ENCODE peak calls at places on chromosomes 16 and 17, in four cellular contexts. Y, T, F and E are unnamed samples.

GRCh38 chr17:18129041-18129502 is 20.5 kb downstream of the MYO15A start:
- DNase-seq in Y (peak; percentile 68), T (no peak), F (no peak), E (no peak)

GRCh38 chr17:7857724-7858486 is at the start of gene CYB5D1:
- DNase-seq in Y (peak; percentile 93), T (peak; percentile 93), F (peak; percentile 96), E (no peak)

GRCh38 chr16:10027553-10027952 is 154.7 kb downstream of the GRIN2A start:
- DNase-seq in Y (no peak), T (no peak), F (no peak), E (no peak)

GRCh38 chr17:39132192-39132600 is 19.2 kb downstream of the PLXDC1 start:
- DNase-seq in Y (peak; percentile 86), T (no peak), F (peak; percentile 76), E (no peak)

GRCh38 chr17:19018600-19018950 is 14.0 kb upstream of the FAM83G start:
- DNase-seq in Y (no peak), T (no peak), F (no peak), E (no peak)

GRCh38 chr17:17073006-17073626 is 30.9 kb downstream of the MPRIP start:
- DNase-seq in Y (no peak), T (no peak), F (no peak), E (no peak)

GRCh38 chr17:39740357-39741111 is 2.8 kb downstream of the GRB7 start:
- DNase-seq in Y (peak; percentile 45), T (peak; percentile 96), F (peak; percentile 96), E (peak; percentile 79)

GRCh38 chr16:59586331-59586730 is 852.2 kb upstream of the GOT2 start:
- DNase-seq in Y (no peak), T (no peak), F (no peak), E (no peak)

GRCh38 chr16:48393843-48394703 is 8.9 kb upstream of the SIAH1 start:
- DNase-seq in Y (peak; percentile 88), T (no peak), F (no peak), E (no peak)

GRCh38 chr17:50498021-50498874 is 10.0 kb upstream of the MYCBPAP start:
- DNase-seq in Y (no peak), T (no peak), F (no peak), E (no peak)

GRCh38 chr16:4746991-4747574 is 12.7 kb downstream of the DNAAF8 start:
- DNase-seq in Y (no peak), T (no peak), F (no peak), E (no peak)

GRCh38 chr16:85699628-85700027 is 10.9 kb upstream of the GINS2 start:
- DNase-seq in Y (peak; percentile 75), T (no peak), F (peak; percentile 47), E (no peak)

GRCh38 chr17:72466199-72466598 is 345.4 kb downstream of the SOX9 start:
- DNase-seq in Y (peak; percentile 88), T (no peak), F (no peak), E (no peak)

GRCh38 chr17:57366177-57366557 is 109.8 kb downstream of the MSI2 start:
- DNase-seq in Y (no peak), T (no peak), F (no peak), E (no peak)

GRCh38 chr17:339193-340061 is 13.2 kb downstream of the RPH3AL start:
- DNase-seq in Y (no peak), T (peak; percentile 35), F (no peak), E (no peak)

GRCh38 chr17:69672924-69673323 is 258.4 kb downstream of the MAP2K6 start:
- DNase-seq in Y (peak; percentile 87), T (no peak), F (peak; percentile 54), E (no peak)

GRCh38 chr17:61247438-61247837 is 152.2 kb upstream of the TBX2 start:
- DNase-seq in Y (peak; percentile 82), T (no peak), F (no peak), E (no peak)

GRCh38 chr17:75872434-75873351 is 5.7 kb downstream of the TRIM47 start:
- DNase-seq in Y (peak; percentile 63), T (peak; percentile 75), F (peak; percentile 69), E (no peak)

GRCh38 chr16:78098544-78099371 is 696 bp upstream of the WWOX start:
- DNase-seq in Y (no peak), T (no peak), F (no peak), E (no peak)

GRCh38 chr17:72501404-72502110 is 380.7 kb downstream of the SOX9 start:
- DNase-seq in Y (no peak), T (no peak), F (peak; percentile 25), E (no peak)

GRCh38 chr17:71229036-71229435 is 891.8 kb upstream of the SOX9 start:
- DNase-seq in Y (peak; percentile 65), T (no peak), F (no peak), E (no peak)

GRCh38 chr16:26715969-26716368 is 350.8 kb upstream of the C16orf82 start:
- DNase-seq in Y (no peak), T (no peak), F (no peak), E (no peak)

GRCh38 chr17:692116-692515 is 22.5 kb downstream of the VPS53 start:
- DNase-seq in Y (peak; percentile 89), T (no peak), F (no peak), E (no peak)

GRCh38 chr17:65389426-65389825 is 172.0 kb downstream of the AXIN2 start:
- DNase-seq in Y (peak; percentile 20), T (no peak), F (no peak), E (no peak)

GRCh38 chr17:64732336-64733006 is 70.4 kb upstream of the SMURF2 start:
- DNase-seq in Y (peak; percentile 81), T (no peak), F (no peak), E (no peak)

GRCh38 chr16:6375471-6376075 is 957.1 kb upstream of the RBFOX1 start:
- DNase-seq in Y (no peak), T (no peak), F (peak; percentile 34), E (no peak)

GRCh38 chr17:78996781-78997201 is 12.8 kb downstream of the CANT1 start:
- DNase-seq in Y (no peak), T (no peak), F (no peak), E (no peak)

GRCh38 chr16:2471016-2471652 is at the start of gene NTN3:
- DNase-seq in Y (no peak), T (peak; percentile 67), F (peak; percentile 43), E (peak; percentile 73)

GRCh38 chr16:66486773-66487579 is 59.9 kb downstream of the BEAN1 start:
- DNase-seq in Y (peak; percentile 83), T (peak; percentile 17), F (no peak), E (no peak)

GRCh38 chr17:81667754-81668153 is 1.2 kb downstream of the CCDC137 start:
- DNase-seq in Y (no peak), T (peak; percentile 77), F (peak; percentile 40), E (no peak)

GRCh38 chr17:83035722-83036121 is 43.7 kb upstream of the METRNL start:
- DNase-seq in Y (no peak), T (no peak), F (no peak), E (no peak)

GRCh38 chr17:80204626-80205468 is 15.3 kb downstream of the SGSH start:
- DNase-seq in Y (no peak), T (peak; percentile 36), F (no peak), E (no peak)
- H3K56ac ChIP-seq in Y (no peak overlapping the region), T (no peak overlapping the region), F (no peak overlapping the region), E (no peak overlapping the region)

GRCh38 chr17:45438931-45439610 is 6.4 kb upstream of the ARHGAP27 start:
- DNase-seq in Y (no peak), T (no peak), F (no peak), E (no peak)

GRCh38 chr17:45436161-45436560 is 3.5 kb upstream of the ARHGAP27 start:
- DNase-seq in Y (no peak), T (peak; percentile 60), F (peak; percentile 51), E (no peak)

GRCh38 chr17:45436625-45437460 is 4.2 kb upstream of the ARHGAP27 start:
- DNase-seq in Y (peak; percentile 13), T (peak; percentile 27), F (no peak), E (no peak)

GRCh38 chr17:45435481-45435880 is 2.8 kb upstream of the ARHGAP27 start:
- DNase-seq in Y (no peak), T (no peak), F (no peak), E (no peak)

DNA sequence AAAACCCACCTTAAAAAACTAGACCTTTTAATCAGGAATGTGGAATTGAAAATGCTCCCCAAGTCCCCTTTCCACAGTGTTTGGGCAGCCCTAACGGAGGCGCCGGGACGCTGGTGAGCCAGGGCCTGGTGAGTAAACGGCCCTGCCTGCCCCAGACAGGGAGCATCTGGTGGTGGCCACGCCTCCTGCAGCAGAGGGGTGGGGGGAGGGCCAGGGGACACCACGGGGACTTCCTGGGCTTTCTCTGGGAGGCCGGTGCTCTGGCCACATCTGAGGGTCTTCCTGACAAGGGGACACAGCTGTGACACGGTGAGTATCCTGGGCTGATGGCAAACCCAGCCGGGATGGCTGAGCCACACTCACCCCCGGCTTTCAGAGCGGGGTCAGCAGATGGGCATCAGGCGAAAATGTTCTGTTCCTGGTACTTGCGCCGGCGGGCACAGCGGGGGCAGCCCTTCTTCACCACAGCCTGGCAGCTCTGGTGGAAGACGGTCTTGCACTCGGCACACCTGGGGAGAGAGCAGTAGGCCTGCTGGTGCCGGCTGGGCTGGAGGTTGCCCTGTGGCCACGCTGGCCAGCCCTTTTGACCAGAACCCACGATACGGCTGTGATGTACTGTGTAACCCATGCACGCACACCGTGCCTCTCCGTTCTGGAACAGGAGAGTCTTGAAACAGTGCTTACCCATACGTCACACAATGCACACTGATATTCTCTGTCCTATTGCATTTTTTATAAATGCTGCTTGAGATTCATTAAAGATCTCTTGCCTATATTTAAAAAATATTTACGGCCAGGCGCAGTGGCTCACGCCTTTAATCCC is 5.0 kb upstream of the ARHGAP27 start:
- DNase-seq in Y (no peak), T (peak; percentile 71), F (no peak), E (no peak)
- H3K56ac ChIP-seq in Y (no peak overlapping the region), T (no peak overlapping the region), F (peak overlapping the region; percentile 15), E (no peak overlapping the region)

GRCh38 chr16:67540756-67541155 is 12.1 kb downstream of the RIPOR1 start:
- DNase-seq in Y (no peak), T (no peak), F (no peak), E (no peak)
- H3K56ac ChIP-seq in Y (no peak overlapping the region), T (no peak overlapping the region), F (no peak overlapping the region), E (no peak overlapping the region)

GRCh38 chr17:32558328-32558955 is 71.6 kb downstream of the CDK5R1 start:
- DNase-seq in Y (no peak), T (no peak), F (no peak), E (no peak)
- H3K56ac ChIP-seq in Y (no peak overlapping the region), T (no peak overlapping the region), F (no peak overlapping the region), E (no peak overlapping the region)

GRCh38 chr16:56011808-56012478 is 136.8 kb upstream of the CES5A start:
- DNase-seq in Y (no peak), T (no peak), F (no peak), E (no peak)
- H3K56ac ChIP-seq in Y (no peak overlapping the region), T (no peak overlapping the region), F (no peak overlapping the region), E (no peak overlapping the region)

GRCh38 chr16:35506018-35506897 is 2046.8 kb downstream of the TP53TG3F start:
- DNase-seq in Y (no peak), T (no peak), F (no peak), E (no peak)
- H3K56ac ChIP-seq in Y (no peak overlapping the region), T (no peak overlapping the region), F (no peak overlapping the region), E (no peak overlapping the region)